ENCODE peak calls at places on chromosomes 12 and 14, in six cellular contexts. Q is RWPE1; S is tibial nerve; R is RPMI8226; O is stimulated activated CD4-positive, alpha-beta T cell treated with anti-CD3 and anti-CD28 coated beads, Interleukin-12 subunit alpha, Interleukin-12 subunit beta, amount 100 ng/mL, for 48 hours; W is HEK293T. U is an unnamed sample.

GRCh38 chr12:67358686-67359374 is 89.7 kb downstream of the CAND1 start:
- DNase-seq in Q (no peak), S (no peak), R (no peak), O (no peak), W (no peak), U (peak)

GRCh38 chr14:50943943-50944646 is at the start of gene PYGL:
- DNase-seq in Q (peak), S (peak), R (peak), O (no peak), W (peak), U (no peak)

GRCh38 chr12:32399373-32400113 is at the start of gene FGD4:
- DNase-seq in Q (peak), S (peak), R (peak), O (peak), W (peak), U (peak)

GRCh38 chr14:92866181-92866752 is 56.7 kb upstream of the CHGA start:
- DNase-seq in Q (no peak), S (no peak), R (no peak), O (no peak), W (no peak), U (no peak)

GRCh38 chr12:92968201-92968813 is 39.2 kb upstream of the EEA1 start:
- DNase-seq in Q (no peak), S (no peak), R (no peak), O (no peak), W (no peak), U (no peak)

GRCh38 chr12:101877816-101878811 is 734 bp downstream of the DRAM1 start:
- DNase-seq in Q (peak), S (no peak), R (peak), O (no peak), W (peak), U (no peak)

GRCh38 chr14:74491952-74492351 is 1.2 kb downstream of the NPC2 start:
- DNase-seq in Q (peak), S (no peak), R (peak), O (no peak), W (no peak), U (no peak)

GRCh38 chr14:49497725-49498348 is 88.3 kb downstream of the RPS29 start:
- DNase-seq in Q (peak), S (no peak), R (peak), O (peak), W (peak), U (peak)

GRCh38 chr14:33465952-33466700 is 484.7 kb downstream of the EGLN3 start:
- DNase-seq in Q (peak), S (no peak), R (no peak), O (no peak), W (no peak), U (no peak)

GRCh38 chr12:83027021-83027723 is 340.5 kb downstream of the TMTC2 start:
- DNase-seq in Q (no peak), S (no peak), R (peak), O (no peak), W (no peak), U (no peak)

GRCh38 chr12:4819654-4820053 is 90.1 kb upstream of the KCNA1 start:
- DNase-seq in Q (no peak), S (no peak), R (peak), O (no peak), W (no peak), U (no peak)

GRCh38 chr14:50658203-50658602 is 9.9 kb downstream of the SAV1 start:
- DNase-seq in Q (no peak), S (no peak), R (no peak), O (no peak), W (no peak), U (no peak)

GRCh38 chr12:131116437-131117117 is 162.9 kb downstream of the ADGRD1 start:
- DNase-seq in Q (no peak), S (no peak), R (no peak), O (no peak), W (peak), U (no peak)

GRCh38 chr14:91956616-91957015 is 9.1 kb upstream of the FBLN5 start:
- DNase-seq in Q (no peak), S (no peak), R (no peak), O (no peak), W (no peak), U (no peak)

GRCh38 chr12:32476446-32476845 is 77.1 kb downstream of the FGD4 start:
- DNase-seq in Q (no peak), S (no peak), R (no peak), O (no peak), W (no peak), U (no peak)

GRCh38 chr12:71164877-71165197 is 7.0 kb upstream of the TSPAN8 start:
- DNase-seq in Q (no peak), S (no peak), R (no peak), O (no peak), W (no peak), U (no peak)

GRCh38 chr12:49331360-49332222 is 5.4 kb downstream of the C1QL4 start:
- DNase-seq in Q (peak), S (peak), R (peak), O (no peak), W (peak), U (no peak)

GRCh38 chr14:93994919-93995682 is 2.0 kb upstream of the CCDC197 start:
- DNase-seq in Q (peak), S (no peak), R (no peak), O (peak), W (no peak), U (no peak)

GRCh38 chr14:35855886-35856481 is 29.8 kb downstream of the BRMS1L start:
- DNase-seq in Q (no peak), S (no peak), R (peak), O (no peak), W (no peak), U (no peak)

GRCh38 chr12:2408262-2408661 is 355.5 kb downstream of the CACNA1C start:
- DNase-seq in Q (no peak), S (no peak), R (no peak), O (no peak), W (no peak), U (no peak)

GRCh38 chr14:104358528-104359300 is 220.3 kb downstream of the KIF26A start:
- DNase-seq in Q (no peak), S (no peak), R (no peak), O (no peak), W (no peak), U (no peak)

GRCh38 chr12:51334774-51335173 is 10.8 kb upstream of the BIN2 start:
- DNase-seq in Q (no peak), S (no peak), R (no peak), O (no peak), W (no peak), U (no peak)

GRCh38 chr12:7091660-7092228 is 501 bp downstream of the C1R start:
- DNase-seq in Q (no peak), S (no peak), R (no peak), O (no peak), W (no peak), U (no peak)

GRCh38 chr12:100539209-100539608 is 34.3 kb upstream of the GAS2L3 start:
- DNase-seq in Q (peak), S (no peak), R (peak), O (no peak), W (no peak), U (no peak)

GRCh38 chr14:103436533-103436932 is 51.3 kb downstream of the MARK3 start:
- DNase-seq in Q (no peak), S (no peak), R (no peak), O (no peak), W (no peak), U (no peak)

GRCh38 chr14:51004801-51005526 is 60.7 kb upstream of the PYGL start:
- DNase-seq in Q (peak), S (no peak), R (no peak), O (no peak), W (no peak), U (no peak)

GRCh38 chr12:22738945-22739344 is 114.0 kb downstream of the ETNK1 start:
- DNase-seq in Q (no peak), S (no peak), R (no peak), O (no peak), W (no peak), U (no peak)

GRCh38 chr14:80977103-80977728 is 21.8 kb downstream of the TSHR start:
- DNase-seq in Q (no peak), S (no peak), R (no peak), O (no peak), W (no peak), U (no peak)

GRCh38 chr12:99920561-99920960 is 64.2 kb downstream of the ANKS1B start:
- DNase-seq in Q (no peak), S (no peak), R (no peak), O (no peak), W (no peak), U (no peak)

GRCh38 chr12:47547077-47547476 is 158.8 kb downstream of the RPAP3 start:
- DNase-seq in Q (peak), S (no peak), R (no peak), O (no peak), W (no peak), U (no peak)